ENCODE peak calls at places on chromosomes 7 and 10, in five cellular contexts. One of them, this sample, is unnamed.

GRCh38 chr10:73590881-73591577 is at the start of gene USP54:
- DNase-seq in hypothalamus: no peak
- DNase-seq in fibroblast of lung: peak
- DNase-seq in H4: peak
- DNase-seq in activated CD4-positive, alpha-beta T cell treated with anti-CD3 and anti-CD28 coated beads for 24 hours: no peak
- DNase-seq in this sample: peak

GRCh38 chr10:48224979-48225560 is 49.4 kb downstream of the FRMPD2 start:
- DNase-seq in activated CD4-positive, alpha-beta T cell treated with anti-CD3 and anti-CD28 coated beads for 24 hours: no peak
- DNase-seq in hypothalamus: no peak
- DNase-seq in fibroblast of lung: no peak
- DNase-seq in H4: no peak
- DNase-seq in this sample: no peak

GRCh38 chr7:21261627-21262564 is 166.0 kb upstream of the SP4 start:
- DNase-seq in H4: peak
- DNase-seq in activated CD4-positive, alpha-beta T cell treated with anti-CD3 and anti-CD28 coated beads for 24 hours: peak
- DNase-seq in fibroblast of lung: peak
- DNase-seq in hypothalamus: no peak
- DNase-seq in this sample: peak

GRCh38 chr7:158595068-158595467 is 7.4 kb upstream of the PTPRN2 start:
- DNase-seq in H4: peak
- DNase-seq in hypothalamus: no peak
- DNase-seq in activated CD4-positive, alpha-beta T cell treated with anti-CD3 and anti-CD28 coated beads for 24 hours: no peak
- DNase-seq in fibroblast of lung: peak
- DNase-seq in this sample: no peak

GRCh38 chr10:3407208-3407607 is 234.6 kb upstream of the PITRM1 start:
- DNase-seq in H4: no peak
- DNase-seq in activated CD4-positive, alpha-beta T cell treated with anti-CD3 and anti-CD28 coated beads for 24 hours: no peak
- DNase-seq in fibroblast of lung: peak
- DNase-seq in hypothalamus: no peak
- DNase-seq in this sample: no peak

GRCh38 chr7:143243011-143243410 is 20.2 kb upstream of the GSTK1 start:
- DNase-seq in hypothalamus: no peak
- DNase-seq in H4: no peak
- DNase-seq in activated CD4-positive, alpha-beta T cell treated with anti-CD3 and anti-CD28 coated beads for 24 hours: no peak
- DNase-seq in fibroblast of lung: no peak
- DNase-seq in this sample: no peak

GRCh38 chr10:71735709-71736569 is 16.4 kb upstream of the C10orf105 start:
- DNase-seq in fibroblast of lung: no peak
- DNase-seq in hypothalamus: no peak
- DNase-seq in activated CD4-positive, alpha-beta T cell treated with anti-CD3 and anti-CD28 coated beads for 24 hours: no peak
- DNase-seq in H4: no peak
- DNase-seq in this sample: no peak

GRCh38 chr10:12530017-12530416 is 180.7 kb downstream of the CAMK1D start:
- DNase-seq in H4: no peak
- DNase-seq in fibroblast of lung: no peak
- DNase-seq in hypothalamus: no peak
- DNase-seq in activated CD4-positive, alpha-beta T cell treated with anti-CD3 and anti-CD28 coated beads for 24 hours: no peak
- DNase-seq in this sample: no peak

GRCh38 chr10:71725998-71726672 is 6.6 kb upstream of the C10orf105 start:
- DNase-seq in hypothalamus: no peak
- DNase-seq in activated CD4-positive, alpha-beta T cell treated with anti-CD3 and anti-CD28 coated beads for 24 hours: peak
- DNase-seq in H4: peak
- DNase-seq in fibroblast of lung: peak
- DNase-seq in this sample: peak

GRCh38 chr10:15084502-15084922 is 4.1 kb downstream of the ACBD7 start:
- DNase-seq in H4: peak
- DNase-seq in activated CD4-positive, alpha-beta T cell treated with anti-CD3 and anti-CD28 coated beads for 24 hours: no peak
- DNase-seq in fibroblast of lung: peak
- DNase-seq in hypothalamus: peak
- DNase-seq in this sample: peak

GRCh38 chr10:97279121-97279815 is 13.2 kb downstream of the ARHGAP19 start:
- DNase-seq in activated CD4-positive, alpha-beta T cell treated with anti-CD3 and anti-CD28 coated beads for 24 hours: no peak
- DNase-seq in hypothalamus: no peak
- DNase-seq in fibroblast of lung: peak
- DNase-seq in H4: peak
- DNase-seq in this sample: no peak

GRCh38 chr7:48389977-48390376 is 218.7 kb downstream of the ABCA13 start:
- DNase-seq in hypothalamus: no peak
- DNase-seq in fibroblast of lung: peak
- DNase-seq in activated CD4-positive, alpha-beta T cell treated with anti-CD3 and anti-CD28 coated beads for 24 hours: no peak
- DNase-seq in H4: peak
- DNase-seq in this sample: no peak

GRCh38 chr7:33471636-33472242 is 342.4 kb downstream of the BBS9 start:
- DNase-seq in fibroblast of lung: no peak
- DNase-seq in hypothalamus: no peak
- DNase-seq in H4: no peak
- DNase-seq in activated CD4-positive, alpha-beta T cell treated with anti-CD3 and anti-CD28 coated beads for 24 hours: no peak
- DNase-seq in this sample: no peak

GRCh38 chr7:25893436-25893835 is 258.6 kb upstream of the NFE2L3 start:
- DNase-seq in H4: no peak
- DNase-seq in hypothalamus: no peak
- DNase-seq in activated CD4-positive, alpha-beta T cell treated with anti-CD3 and anti-CD28 coated beads for 24 hours: no peak
- DNase-seq in fibroblast of lung: no peak
- DNase-seq in this sample: no peak

GRCh38 chr7:25803117-25803887 is 348.7 kb upstream of the NFE2L3 start:
- DNase-seq in H4: no peak
- DNase-seq in hypothalamus: no peak
- DNase-seq in activated CD4-positive, alpha-beta T cell treated with anti-CD3 and anti-CD28 coated beads for 24 hours: no peak
- DNase-seq in fibroblast of lung: no peak
- DNase-seq in this sample: no peak

GRCh38 chr7:76507723-76508406 is 2.5 kb upstream of the UPK3B start:
- DNase-seq in H4: peak
- DNase-seq in fibroblast of lung: no peak
- DNase-seq in hypothalamus: no peak
- DNase-seq in activated CD4-positive, alpha-beta T cell treated with anti-CD3 and anti-CD28 coated beads for 24 hours: no peak
- DNase-seq in this sample: no peak

GRCh38 chr7:48161407-48162125 is 9.7 kb upstream of the ABCA13 start:
- DNase-seq in fibroblast of lung: no peak
- DNase-seq in hypothalamus: no peak
- DNase-seq in H4: no peak
- DNase-seq in activated CD4-positive, alpha-beta T cell treated with anti-CD3 and anti-CD28 coated beads for 24 hours: no peak
- DNase-seq in this sample: no peak

GRCh38 chr10:132585732-132586722 is 48.4 kb downstream of the INPP5A start:
- DNase-seq in H4: no peak
- DNase-seq in activated CD4-positive, alpha-beta T cell treated with anti-CD3 and anti-CD28 coated beads for 24 hours: no peak
- DNase-seq in hypothalamus: no peak
- DNase-seq in fibroblast of lung: peak
- DNase-seq in this sample: no peak

GRCh38 chr10:30368065-30368718 is 19.1 kb upstream of the MTPAP start:
- DNase-seq in hypothalamus: no peak
- DNase-seq in activated CD4-positive, alpha-beta T cell treated with anti-CD3 and anti-CD28 coated beads for 24 hours: no peak
- DNase-seq in H4: no peak
- DNase-seq in fibroblast of lung: peak
- DNase-seq in this sample: no peak

GRCh38 chr7:156238366-156239133 is 402.0 kb upstream of the RNF32 start:
- DNase-seq in activated CD4-positive, alpha-beta T cell treated with anti-CD3 and anti-CD28 coated beads for 24 hours: no peak
- DNase-seq in fibroblast of lung: no peak
- DNase-seq in H4: no peak
- DNase-seq in hypothalamus: no peak
- DNase-seq in this sample: no peak

GRCh38 chr10:47359101-47359500 is 10.9 kb downstream of the RBP3 start:
- DNase-seq in activated CD4-positive, alpha-beta T cell treated with anti-CD3 and anti-CD28 coated beads for 24 hours: no peak
- DNase-seq in fibroblast of lung: no peak
- DNase-seq in hypothalamus: no peak
- DNase-seq in H4: no peak
- DNase-seq in this sample: no peak

GRCh38 chr7:104032486-104032885 is 43.0 kb upstream of the RELN start:
- DNase-seq in hypothalamus: no peak
- DNase-seq in activated CD4-positive, alpha-beta T cell treated with anti-CD3 and anti-CD28 coated beads for 24 hours: no peak
- DNase-seq in fibroblast of lung: no peak
- DNase-seq in H4: no peak
- DNase-seq in this sample: no peak

GRCh38 chr10:133400624-133401424 is 6.9 kb downstream of the MTG1 start:
- DNase-seq in H4: no peak
- DNase-seq in fibroblast of lung: no peak
- DNase-seq in activated CD4-positive, alpha-beta T cell treated with anti-CD3 and anti-CD28 coated beads for 24 hours: no peak
- DNase-seq in hypothalamus: no peak
- DNase-seq in this sample: no peak

GRCh38 chr10:91298224-91298862 is 77.9 kb downstream of the PCGF5 start:
- DNase-seq in fibroblast of lung: peak
- DNase-seq in hypothalamus: peak
- DNase-seq in H4: peak
- DNase-seq in activated CD4-positive, alpha-beta T cell treated with anti-CD3 and anti-CD28 coated beads for 24 hours: peak
- DNase-seq in this sample: peak

GRCh38 chr7:98511175-98511574 is 105.9 kb upstream of the NPTX2 start:
- DNase-seq in hypothalamus: no peak
- DNase-seq in H4: no peak
- DNase-seq in fibroblast of lung: no peak
- DNase-seq in activated CD4-positive, alpha-beta T cell treated with anti-CD3 and anti-CD28 coated beads for 24 hours: no peak
- DNase-seq in this sample: no peak

GRCh38 chr7:107879400-107880035 is 11.5 kb upstream of the DLD start:
- DNase-seq in activated CD4-positive, alpha-beta T cell treated with anti-CD3 and anti-CD28 coated beads for 24 hours: no peak
- DNase-seq in hypothalamus: no peak
- DNase-seq in fibroblast of lung: peak
- DNase-seq in H4: peak
- DNase-seq in this sample: peak

GRCh38 chr7:142077762-142078161 is 33.8 kb upstream of the MGAM2 start:
- DNase-seq in hypothalamus: no peak
- DNase-seq in H4: no peak
- DNase-seq in fibroblast of lung: no peak
- DNase-seq in activated CD4-positive, alpha-beta T cell treated with anti-CD3 and anti-CD28 coated beads for 24 hours: no peak
- DNase-seq in this sample: no peak

GRCh38 chr7:136718191-136718590 is 150.3 kb upstream of the CHRM2 start:
- DNase-seq in H4: no peak
- DNase-seq in activated CD4-positive, alpha-beta T cell treated with anti-CD3 and anti-CD28 coated beads for 24 hours: no peak
- DNase-seq in hypothalamus: no peak
- DNase-seq in fibroblast of lung: no peak
- DNase-seq in this sample: no peak

GRCh38 chr10:58546722-58547121 is 34.0 kb downstream of the BICC1 start:
- DNase-seq in hypothalamus: no peak
- DNase-seq in fibroblast of lung: no peak
- DNase-seq in activated CD4-positive, alpha-beta T cell treated with anti-CD3 and anti-CD28 coated beads for 24 hours: no peak
- DNase-seq in H4: no peak
- DNase-seq in this sample: no peak

GRCh38 chr10:17847586-17848296 is 38.6 kb downstream of the MRC1 start:
- DNase-seq in activated CD4-positive, alpha-beta T cell treated with anti-CD3 and anti-CD28 coated beads for 24 hours: no peak
- DNase-seq in H4: no peak
- DNase-seq in fibroblast of lung: peak
- DNase-seq in hypothalamus: no peak
- DNase-seq in this sample: peak

GRCh38 chr10:31838709-31839108 is 89.9 kb downstream of the ARHGAP12 start:
- DNase-seq in fibroblast of lung: no peak
- DNase-seq in H4: no peak
- DNase-seq in activated CD4-positive, alpha-beta T cell treated with anti-CD3 and anti-CD28 coated beads for 24 hours: no peak
- DNase-seq in hypothalamus: no peak
- DNase-seq in this sample: no peak